ENCODE peak calls at places on chromosomes 3 and 15, in ten cellular contexts. One of them, this sample, is unnamed.
A peak's percentile ranks its signal among the peaks of the same experiment; 100 is the strongest.

GRCh38 chr3:117144832-117145231 is 435.3 kb downstream of the TUSC7 start:
- DNase-seq in fibroblast of mammary gland: peak; percentile 74
- DNase-seq in tibial artery: no peak
- DNase-seq in neural crest cell: no peak
- DNase-seq in stimulated activated CD4-positive, alpha-beta T cell treated with anti-CD3 and anti-CD28 coated beads, Interleukin-4, amount 100 ng/mL, for 1 hour: no peak
- DNase-seq in NCI-H146: no peak
- DNase-seq in NCI-H1417: no peak
- DNase-seq in GM12892: no peak
- DNase-seq in activated CD8-positive, alpha-beta T cell treated with anti-CD3 and anti-CD28 coated beads, Interleukin-2, amount 10 ng/mL, durations not matched to agents 7 days and 5 days: no peak
- DNase-seq in right lobe of liver: no peak
- DNase-seq in this sample: no peak

GRCh38 chr3:108006077-108006675 is 84.7 kb downstream of the CD47 start:
- DNase-seq in fibroblast of mammary gland: no peak
- DNase-seq in tibial artery: no peak
- DNase-seq in neural crest cell: no peak
- DNase-seq in stimulated activated CD4-positive, alpha-beta T cell treated with anti-CD3 and anti-CD28 coated beads, Interleukin-4, amount 100 ng/mL, for 1 hour: no peak
- DNase-seq in NCI-H146: peak; percentile 85
- DNase-seq in NCI-H1417: peak; percentile 38
- DNase-seq in GM12892: no peak
- DNase-seq in activated CD8-positive, alpha-beta T cell treated with anti-CD3 and anti-CD28 coated beads, Interleukin-2, amount 10 ng/mL, durations not matched to agents 7 days and 5 days: no peak
- DNase-seq in right lobe of liver: peak; percentile 57
- DNase-seq in this sample: no peak

GRCh38 chr15:90665288-90666134 is 51.6 kb upstream of the BLM start:
- DNase-seq in fibroblast of mammary gland: peak; percentile 52
- DNase-seq in tibial artery: peak; percentile 70
- DNase-seq in neural crest cell: no peak
- DNase-seq in stimulated activated CD4-positive, alpha-beta T cell treated with anti-CD3 and anti-CD28 coated beads, Interleukin-4, amount 100 ng/mL, for 1 hour: peak; percentile 36
- DNase-seq in NCI-H146: peak; percentile 69
- DNase-seq in NCI-H1417: peak; percentile 87
- DNase-seq in GM12892: peak; percentile 68
- DNase-seq in activated CD8-positive, alpha-beta T cell treated with anti-CD3 and anti-CD28 coated beads, Interleukin-2, amount 10 ng/mL, durations not matched to agents 7 days and 5 days: peak; percentile 85
- DNase-seq in right lobe of liver: peak; percentile 76
- DNase-seq in this sample: no peak

GRCh38 chr3:176795897-176796296 is 401.4 kb downstream of the TBL1XR1 start:
- DNase-seq in fibroblast of mammary gland: no peak
- DNase-seq in tibial artery: no peak
- DNase-seq in neural crest cell: no peak
- DNase-seq in stimulated activated CD4-positive, alpha-beta T cell treated with anti-CD3 and anti-CD28 coated beads, Interleukin-4, amount 100 ng/mL, for 1 hour: no peak
- DNase-seq in NCI-H146: peak; percentile 33
- DNase-seq in NCI-H1417: no peak
- DNase-seq in GM12892: no peak
- DNase-seq in activated CD8-positive, alpha-beta T cell treated with anti-CD3 and anti-CD28 coated beads, Interleukin-2, amount 10 ng/mL, durations not matched to agents 7 days and 5 days: no peak
- DNase-seq in right lobe of liver: no peak
- DNase-seq in this sample: no peak

GRCh38 chr3:8769088-8769822 is at the start of gene OXTR:
- DNase-seq in fibroblast of mammary gland: peak; percentile 62
- DNase-seq in tibial artery: no peak
- DNase-seq in neural crest cell: peak; percentile 79
- DNase-seq in stimulated activated CD4-positive, alpha-beta T cell treated with anti-CD3 and anti-CD28 coated beads, Interleukin-4, amount 100 ng/mL, for 1 hour: peak; percentile 57
- DNase-seq in NCI-H146: no peak
- DNase-seq in NCI-H1417: peak; percentile 57
- DNase-seq in GM12892: peak; percentile 87
- DNase-seq in activated CD8-positive, alpha-beta T cell treated with anti-CD3 and anti-CD28 coated beads, Interleukin-2, amount 10 ng/mL, durations not matched to agents 7 days and 5 days: peak; percentile 65
- DNase-seq in right lobe of liver: no peak
- DNase-seq in this sample: peak; percentile 20

GRCh38 chr15:98611808-98612207 is 36.5 kb upstream of the IGF1R start:
- DNase-seq in fibroblast of mammary gland: no peak
- DNase-seq in tibial artery: peak; percentile 13
- DNase-seq in neural crest cell: no peak
- DNase-seq in stimulated activated CD4-positive, alpha-beta T cell treated with anti-CD3 and anti-CD28 coated beads, Interleukin-4, amount 100 ng/mL, for 1 hour: no peak
- DNase-seq in NCI-H146: peak; percentile 11
- DNase-seq in NCI-H1417: peak; percentile 64
- DNase-seq in GM12892: no peak
- DNase-seq in activated CD8-positive, alpha-beta T cell treated with anti-CD3 and anti-CD28 coated beads, Interleukin-2, amount 10 ng/mL, durations not matched to agents 7 days and 5 days: no peak
- DNase-seq in right lobe of liver: no peak
- DNase-seq in this sample: no peak

GRCh38 chr3:13106308-13106970 is 33.2 kb upstream of the IQSEC1 start:
- DNase-seq in fibroblast of mammary gland: no peak
- DNase-seq in tibial artery: no peak
- DNase-seq in neural crest cell: no peak
- DNase-seq in stimulated activated CD4-positive, alpha-beta T cell treated with anti-CD3 and anti-CD28 coated beads, Interleukin-4, amount 100 ng/mL, for 1 hour: no peak
- DNase-seq in NCI-H146: no peak
- DNase-seq in NCI-H1417: no peak
- DNase-seq in GM12892: no peak
- DNase-seq in activated CD8-positive, alpha-beta T cell treated with anti-CD3 and anti-CD28 coated beads, Interleukin-2, amount 10 ng/mL, durations not matched to agents 7 days and 5 days: no peak
- DNase-seq in right lobe of liver: no peak
- DNase-seq in this sample: no peak

GRCh38 chr3:197889204-197889930 is 60.6 kb upstream of the RPL35A start:
- DNase-seq in fibroblast of mammary gland: no peak
- DNase-seq in tibial artery: no peak
- DNase-seq in neural crest cell: no peak
- DNase-seq in stimulated activated CD4-positive, alpha-beta T cell treated with anti-CD3 and anti-CD28 coated beads, Interleukin-4, amount 100 ng/mL, for 1 hour: no peak
- DNase-seq in NCI-H146: no peak
- DNase-seq in NCI-H1417: no peak
- DNase-seq in GM12892: no peak
- DNase-seq in activated CD8-positive, alpha-beta T cell treated with anti-CD3 and anti-CD28 coated beads, Interleukin-2, amount 10 ng/mL, durations not matched to agents 7 days and 5 days: no peak
- DNase-seq in right lobe of liver: no peak
- DNase-seq in this sample: no peak

This sample was measured in NCI-H748 treated with DMSO at 0.1 percent for 48 hours.